ENCODE peak calls at places on chromosomes 1 and 21, in six cellular contexts. I is AG09319, H is NCI-H1436 treated with DMSO at 0.1 percent for 48 hours, P is nucleus accumbens, L is Ammon's horn, Z is EL. G is an unnamed sample.

GRCh38 chr1:43194509-43194908 is 22.4 kb downstream of the CFAP57 start:
- DNase-seq in I (no peak), H (no peak), P (no peak), L (no peak), Z (no peak), G (no peak)

GRCh38 chr1:98461873-98462385 is 199.6 kb upstream of the SNX7 start:
- DNase-seq in I (no peak), H (no peak), P (no peak), L (no peak), Z (no peak), G (no peak)

GRCh38 chr1:245330951-245331350 is 176.2 kb downstream of the KIF26B start:
- DNase-seq in I (no peak), H (no peak), P (no peak), L (no peak), Z (no peak), G (no peak)

GRCh38 chr1:224340711-224341384 is 10.9 kb upstream of the NVL start:
- DNase-seq in I (no peak), H (no peak), P (no peak), L (no peak), Z (peak; percentile 21), G (no peak)

GRCh38 chr1:22520871-22521270 is 42.4 kb upstream of the EPHA8 start:
- DNase-seq in I (no peak), H (no peak), P (no peak), L (no peak), Z (no peak), G (no peak)

GRCh38 chr1:171655215-171656116 is 3.0 kb upstream of the MYOC start:
- DNase-seq in I (no peak), H (no peak), P (no peak), L (no peak), Z (peak; percentile 59), G (peak; percentile 33)

GRCh38 chr21:46254208-46254975 is 25.8 kb upstream of the LSS start:
- DNase-seq in I (no peak), H (no peak), P (no peak), L (no peak), Z (no peak), G (peak; percentile 66)

GRCh38 chr1:176857632-176858031 is 306.9 kb downstream of the ASTN1 start:
- DNase-seq in I (no peak), H (no peak), P (no peak), L (no peak), Z (peak; percentile 13), G (no peak)

GRCh38 chr1:6440198-6441126 is 15.9 kb downstream of the ESPN start:
- DNase-seq in I (no peak), H (no peak), P (no peak), L (no peak), Z (peak; percentile 49), G (no peak)

GRCh38 chr1:198677027-198677426 is 38.2 kb downstream of the PTPRC start:
- DNase-seq in I (no peak), H (no peak), P (no peak), L (no peak), Z (peak; percentile 56), G (no peak)

GRCh38 chr1:2807678-2808385 is 6.3 kb upstream of the TTC34 start:
- DNase-seq in I (no peak), H (no peak), P (no peak), L (peak; percentile 30), Z (no peak), G (no peak)

GRCh38 chr1:214386747-214387146 is 105.8 kb downstream of the SMYD2 start:
- DNase-seq in I (no peak), H (no peak), P (no peak), L (no peak), Z (peak; percentile 50), G (no peak)

GRCh38 chr1:12052008-12052573 is 11.0 kb upstream of the TNFRSF8 start:
- DNase-seq in I (peak; percentile 52), H (no peak), P (no peak), L (peak; percentile 40), Z (peak; percentile 89), G (peak; percentile 65)

GRCh38 chr1:160862151-160863061 is at the start of gene CD244:
- DNase-seq in I (no peak), H (no peak), P (no peak), L (peak; percentile 63), Z (no peak), G (peak; percentile 26)

GRCh38 chr1:66090863-66091457 is 298.3 kb downstream of the PDE4B start:
- DNase-seq in I (no peak), H (no peak), P (no peak), L (no peak), Z (no peak), G (no peak)

GRCh38 chr1:64093941-64094340 is 109.5 kb upstream of the UBE2U start:
- DNase-seq in I (no peak), H (no peak), P (no peak), L (no peak), Z (no peak), G (no peak)

GRCh38 chr1:47230692-47231313 is 1.2 kb downstream of the TAL1 start:
- DNase-seq in I (no peak), H (no peak), P (no peak), L (no peak), Z (no peak), G (no peak)

GRCh38 chr21:24220466-24220865 is 1386.8 kb downstream of the MRPL39 start:
- DNase-seq in I (no peak), H (no peak), P (no peak), L (no peak), Z (no peak), G (no peak)

GRCh38 chr1:214332950-214333798 is 52.2 kb downstream of the SMYD2 start:
- DNase-seq in I (peak; percentile 32), H (peak; percentile 4), P (peak; percentile 6), L (peak; percentile 50), Z (peak; percentile 67), G (no peak)

GRCh38 chr1:51788938-51789337 is 89.6 kb downstream of the NRDC start:
- DNase-seq in I (no peak), H (no peak), P (no peak), L (no peak), Z (no peak), G (no peak)

GRCh38 chr1:153790282-153790995 is 15.2 kb downstream of the SLC27A3 start:
- DNase-seq in I (peak; percentile 71), H (no peak), P (peak; percentile 72), L (peak; percentile 84), Z (peak; percentile 60), G (no peak)

GRCh38 chr1:6578624-6579373 is 995 bp upstream of the ZBTB48 start:
- DNase-seq in I (no peak), H (no peak), P (no peak), L (no peak), Z (no peak), G (no peak)

GRCh38 chr1:186022184-186022583 is 288.0 kb downstream of the HMCN1 start:
- DNase-seq in I (no peak), H (no peak), P (no peak), L (no peak), Z (no peak), G (no peak)

GRCh38 chr1:39021431-39021830 is 4.7 kb upstream of the NDUFS5 start:
- DNase-seq in I (no peak), H (no peak), P (no peak), L (no peak), Z (no peak), G (no peak)

GRCh38 chr1:20318521-20318920 is 27.8 kb downstream of the VWA5B1 start:
- DNase-seq in I (no peak), H (no peak), P (no peak), L (no peak), Z (no peak), G (no peak)

GRCh38 chr1:8962812-8963669 is 17.4 kb downstream of the CA6 start:
- DNase-seq in I (no peak), H (no peak), P (no peak), L (no peak), Z (peak; percentile 56), G (peak; percentile 68)

GRCh38 chr1:168360622-168361021 is 79.9 kb downstream of the TBX19 start:
- DNase-seq in I (no peak), H (no peak), P (no peak), L (no peak), Z (no peak), G (no peak)

GRCh38 chr1:36609241-36610027 is 126.7 kb upstream of the CSF3R start:
- DNase-seq in I (no peak), H (no peak), P (peak; percentile 31), L (peak; percentile 79), Z (peak; percentile 50), G (peak; percentile 67)

GRCh38 chr1:110004583-110004982 is 20.0 kb downstream of the AHCYL1 start:
- DNase-seq in I (no peak), H (no peak), P (no peak), L (no peak), Z (no peak), G (no peak)

GRCh38 chr1:46110521-46110920 is 21.9 kb downstream of the PIK3R3 start:
- DNase-seq in I (no peak), H (no peak), P (no peak), L (no peak), Z (peak; percentile 13), G (no peak)

G was measured in GM19239.